ENCODE peak calls at places on chromosomes 13 and 19, in four cellular contexts. S is astrocyte, B is GM23248, X is endothelial cell of umbilical vein. N is an unnamed sample.

GRCh38 chr13:27339299-27339698 is 68.7 kb downstream of the RASL11A start:
- DNase-seq in S (no peak), B (peak; percentile 50), X (peak; percentile 58), N (peak; percentile 50)

GRCh38 chr13:109243311-109243951 is 543.0 kb downstream of the IRS2 start:
- DNase-seq in S (peak; percentile 97), B (peak; percentile 85), X (peak; percentile 78), N (peak; percentile 31)

GRCh38 chr19:39130337-39131254 is 5.0 kb downstream of the PAK4 start:
- DNase-seq in S (no peak), B (no peak), X (no peak), N (no peak)

GRCh38 chr19:8657869-8658268 is 27.4 kb downstream of the NFILZ start:
- DNase-seq in S (no peak), B (no peak), X (no peak), N (no peak)

GRCh38 chr19:45446295-45446694 is 21.5 kb upstream of the FOSB start:
- DNase-seq in S (no peak), B (peak; percentile 66), X (peak; percentile 47), N (peak; percentile 41)

GRCh38 chr13:95207769-95208366 is 93.4 kb downstream of the ABCC4 start:
- DNase-seq in S (no peak), B (no peak), X (no peak), N (no peak)

GRCh38 chr19:21023901-21024300 is 3.4 kb downstream of the ZNF430 start:
- DNase-seq in S (peak; percentile 51), B (peak; percentile 89), X (no peak), N (peak; percentile 9)

GRCh38 chr13:75251188-75251587 is 230.8 kb downstream of the TBC1D4 start:
- DNase-seq in S (no peak), B (peak; percentile 12), X (no peak), N (no peak)

GRCh38 chr13:107450931-107451330 is 764.4 kb downstream of the LIG4 start:
- DNase-seq in S (peak; percentile 99), B (peak; percentile 98), X (peak; percentile 99), N (no peak)

GRCh38 chr19:43769256-43769655 is 11.5 kb downstream of the KCNN4 start:
- DNase-seq in S (no peak), B (no peak), X (no peak), N (no peak)

GRCh38 chr13:110575322-110576069 is 14.0 kb upstream of the RAB20 start:
- DNase-seq in S (no peak), B (peak; percentile 39), X (no peak), N (no peak)

GRCh38 chr19:6278051-6278450 is 1.7 kb downstream of the MLLT1 start:
- DNase-seq in S (no peak), B (no peak), X (no peak), N (no peak)

GRCh38 chr13:52749446-52749845 is 9.8 kb upstream of the CNMD start:
- DNase-seq in S (no peak), B (no peak), X (no peak), N (no peak)

GRCh38 chr13:60147361-60147760 is 16.4 kb downstream of the DIAPH3 start:
- DNase-seq in S (no peak), B (no peak), X (no peak), N (no peak)

GRCh38 chr13:75495938-75496337 is 14.0 kb upstream of the TBC1D4 start:
- DNase-seq in S (peak; percentile 95), B (peak; percentile 80), X (no peak), N (no peak)

GRCh38 chr19:19545128-19545591 is 7.1 kb downstream of the CILP2 start:
- DNase-seq in S (no peak), B (no peak), X (no peak), N (no peak)

GRCh38 chr13:102913924-102914628 is 68.2 kb downstream of the ERCC5 start:
- DNase-seq in S (peak; percentile 53), B (peak; percentile 33), X (peak; percentile 73), N (no peak)

GRCh38 chr19:14028901-14029300 is 953 bp downstream of the RLN3 start:
- DNase-seq in S (no peak), B (no peak), X (no peak), N (no peak)

GRCh38 chr19:18141031-18141430 is 11.9 kb upstream of the PIK3R2 start:
- DNase-seq in S (no peak), B (peak; percentile 31), X (no peak), N (no peak)

GRCh38 chr19:2478324-2478755 is 2.4 kb downstream of the GADD45B start:
- DNase-seq in S (peak; percentile 57), B (peak; percentile 87), X (peak; percentile 60), N (peak; percentile 78)

GRCh38 chr13:95100525-95101121 is 200.6 kb downstream of the ABCC4 start:
- DNase-seq in S (peak; percentile 73), B (peak; percentile 63), X (peak; percentile 61), N (no peak)

GRCh38 chr19:4304509-4305252 is at the start of gene FSD1:
- DNase-seq in S (no peak), B (peak; percentile 81), X (peak; percentile 47), N (peak; percentile 71)

GRCh38 chr13:43267916-43268315 is 244.5 kb downstream of the DNAJC15 start:
- DNase-seq in S (no peak), B (no peak), X (no peak), N (no peak)

GRCh38 chr19:31154021-31154420 is 195.2 kb downstream of the TSHZ3 start:
- DNase-seq in S (peak; percentile 65), B (peak; percentile 24), X (no peak), N (no peak)

GRCh38 chr19:30812099-30812684 is 440.0 kb downstream of the ZNF536 start:
- DNase-seq in S (no peak), B (no peak), X (no peak), N (no peak)

GRCh38 chr13:84137292-84137691 is 255.0 kb upstream of the SLITRK1 start:
- DNase-seq in S (peak; percentile 37), B (no peak), X (no peak), N (no peak)

GRCh38 chr13:97028441-97029299 is 34.4 kb upstream of the OXGR1 start:
- DNase-seq in S (peak; percentile 12), B (peak; percentile 64), X (peak; percentile 78), N (peak; percentile 74)

GRCh38 chr19:49327878-49328544 is 3.0 kb upstream of the SLC6A16 start:
- DNase-seq in S (no peak), B (peak; percentile 67), X (peak; percentile 34), N (no peak)

GRCh38 chr19:10421240-10421948 is 1.1 kb downstream of the PDE4A start:
- DNase-seq in S (no peak), B (no peak), X (no peak), N (no peak)
- TF ChIP-seq EZH2 in S (no peak), B (no peak), X (no peak), N (no peak)

DNA sequence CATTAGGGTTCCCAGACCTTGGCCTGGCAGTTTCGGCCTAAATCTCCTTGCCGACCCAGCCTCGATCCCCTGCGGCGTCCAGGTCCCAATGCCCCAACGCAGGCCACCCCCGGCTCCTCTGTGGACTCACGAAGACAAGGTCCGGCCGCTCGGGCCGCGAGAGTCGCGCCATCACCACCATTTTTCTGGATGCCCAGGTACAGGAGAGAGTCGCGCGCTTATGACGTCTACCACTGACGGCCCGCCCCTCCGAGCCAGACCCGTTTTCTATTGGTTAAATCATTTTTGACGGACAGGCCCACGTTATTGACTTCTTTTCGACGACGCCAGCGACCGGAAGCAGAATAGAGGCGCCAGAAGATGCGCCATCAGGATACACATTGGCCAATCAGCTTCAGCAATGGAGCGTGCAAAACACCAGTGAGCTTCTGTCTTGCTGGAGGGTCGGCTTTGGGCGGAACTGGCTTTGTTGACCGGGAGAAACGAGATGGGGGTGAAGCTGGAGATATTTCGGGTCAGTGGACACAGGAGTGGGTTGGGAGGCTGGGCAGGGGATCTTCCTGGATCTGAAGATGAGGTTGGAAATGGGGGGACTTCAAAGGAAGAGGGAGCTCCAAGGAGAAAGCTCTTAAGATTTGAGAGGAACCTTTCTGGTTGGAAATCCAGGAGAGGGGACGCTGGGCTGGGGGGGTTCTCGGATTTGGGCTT is at the start of the genes PET100 and XAB2:
- DNase-seq in S (peak; percentile 95), B (peak; percentile 99), X (peak; percentile 99), N (peak; percentile 97)
- H2AFZ ChIP-seq in S (peak within 1 kb of the TSS; percentile 77), B (peak within 1 kb of the TSS; percentile 80), X (peak within 1 kb of the TSS; percentile 66), N (peak within 1 kb of the TSS; percentile 30)

DNA sequence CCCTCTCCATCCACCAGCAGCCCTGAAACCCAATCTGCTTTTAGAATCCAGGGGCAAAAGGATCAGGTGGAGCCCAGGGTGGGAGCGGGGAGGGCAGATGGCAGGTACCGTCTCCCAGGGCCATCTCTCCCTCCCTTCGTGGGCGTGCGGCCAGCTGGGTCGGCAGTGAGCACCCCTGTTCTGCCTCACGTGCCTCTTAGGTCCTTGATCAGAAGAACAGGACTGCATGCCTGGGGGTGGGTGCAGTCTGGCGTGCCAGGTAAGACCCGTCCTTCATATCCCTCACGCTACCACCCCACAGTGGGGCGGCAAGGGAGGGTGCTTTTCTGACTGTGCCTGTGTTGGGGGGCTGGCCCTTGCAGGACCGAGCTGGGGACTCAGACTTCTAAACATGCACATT is 2.0 kb downstream of the SLC8A2 start:
- DNase-seq in S (no peak), B (no peak), X (no peak), N (no peak)
- TF ChIP-seq EZH2 in S (peak; percentile 23), B (no peak), X (no peak), N (no peak)

GRCh38 chr13:50850445-50850844 is 7.0 kb upstream of the DLEU7 start:
- DNase-seq in S (no peak), B (no peak), X (no peak), N (no peak)

GRCh38 chr13:50844181-50844875 is 836 bp upstream of the DLEU7 start:
- DNase-seq in S (no peak), B (no peak), X (no peak), N (no peak)

GRCh38 chr13:50845211-50845610 is 1.7 kb upstream of the DLEU7 start:
- DNase-seq in S (peak; percentile 13), B (no peak), X (no peak), N (no peak)

GRCh38 chr13:50846861-50847475 is 3.5 kb upstream of the DLEU7 start:
- DNase-seq in S (no peak), B (no peak), X (no peak), N (no peak)

DNA sequence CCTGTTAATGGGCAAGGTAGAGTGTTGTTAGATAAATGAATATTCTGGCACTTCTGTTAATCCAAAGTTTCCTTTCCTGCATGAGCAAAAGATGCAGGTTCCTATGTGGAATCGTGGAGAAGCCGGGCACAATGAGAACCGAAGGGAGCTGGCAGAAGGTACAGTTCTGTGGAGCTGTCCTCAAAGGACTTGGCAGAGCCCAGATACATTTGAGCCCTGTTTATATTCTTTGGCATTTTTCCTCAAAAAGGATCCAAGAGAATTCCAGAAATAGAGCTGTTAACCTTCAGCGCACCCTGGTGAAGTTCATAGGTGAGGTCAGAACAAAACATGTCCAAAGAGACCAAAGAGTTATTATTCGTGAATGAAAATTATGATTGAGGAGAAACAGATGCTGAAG is 4.0 kb upstream of the DLEU7 start:
- DNase-seq in S (no peak), B (no peak), X (no peak), N (no peak)
- H2AFZ ChIP-seq in S (no peak overlapping the region), B (no peak overlapping the region), X (no peak overlapping the region), N (no peak overlapping the region)

DNA sequence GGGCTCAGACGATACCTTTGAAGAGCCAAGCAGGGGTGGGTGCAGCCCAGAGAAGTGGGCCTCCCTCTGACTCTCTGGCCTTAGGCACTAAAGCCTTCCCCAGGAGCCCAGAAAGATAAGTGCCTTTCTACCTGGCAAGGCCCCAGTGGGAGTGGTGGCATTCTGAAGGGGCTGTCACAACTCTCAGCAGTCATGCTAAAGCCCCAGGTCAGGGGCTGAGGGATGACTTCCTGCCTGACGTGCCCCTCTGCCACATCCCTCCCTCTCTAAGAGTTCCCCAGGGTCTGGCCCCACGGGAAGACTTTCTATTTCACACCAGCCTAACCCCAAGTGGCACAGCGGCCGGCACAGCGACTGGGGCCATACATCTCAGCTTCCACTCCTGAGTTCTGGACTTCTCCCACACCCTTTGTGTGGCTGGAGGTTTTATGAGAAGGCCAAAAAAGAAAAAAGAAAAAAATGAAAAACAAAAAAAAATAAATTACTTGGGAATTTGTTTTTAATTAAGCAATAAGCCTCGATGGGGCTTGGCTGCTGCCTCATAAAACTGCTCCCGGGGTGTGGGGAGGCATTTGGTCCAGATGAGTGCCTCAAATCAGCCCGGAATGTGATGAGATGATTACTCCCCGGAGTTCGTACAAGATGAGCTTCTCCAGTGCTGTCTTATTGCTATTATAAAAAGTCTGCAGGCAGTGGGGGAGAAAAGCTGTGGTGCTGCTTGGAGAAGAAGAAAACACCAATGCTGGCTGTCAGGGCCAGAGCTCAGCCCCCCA is 28.5 kb upstream of the PLEKHF1 start:
- DNase-seq in S (no peak), B (peak; percentile 9), X (no peak), N (no peak)
- TF ChIP-seq EZH2 in S (no peak), B (no peak), X (no peak), N (no peak)